ENCODE peak calls at places on chromosomes 4 and X, in eight cellular contexts. R is endothelial cell of umbilical vein, E is H54, Y is spleen, H is upper lobe of left lung, F is right lobe of liver, W is NB4, V is esophagus muscularis mucosa. K is an unnamed sample.

GRCh38 chr4:74038161-74039064 is at the start of gene CXCL3:
- DNase-seq in R (peak; percentile 67), E (peak; percentile 33), Y (peak; percentile 86), H (peak; percentile 90), F (peak; percentile 91), W (peak; percentile 54), V (no peak), K (peak; percentile 84)

GRCh38 chrX:38627683-38628082 is 66.3 kb downstream of the TSPAN7 start:
- DNase-seq in R (peak; percentile 29), E (no peak), Y (no peak), H (peak; percentile 23), F (peak; percentile 23), W (peak; percentile 63), V (no peak), K (peak; percentile 16)

GRCh38 chrX:69028761-69029120 is 136.5 kb downstream of the PJA1 start:
- DNase-seq in R (no peak), E (no peak), Y (no peak), H (no peak), F (no peak), W (no peak), V (peak; percentile 14), K (no peak)

GRCh38 chrX:119574394-119575266 is at the start of gene UBE2A:
- DNase-seq in R (peak; percentile 90), E (peak; percentile 81), Y (peak; percentile 96), H (peak; percentile 92), F (peak; percentile 90), W (peak; percentile 95), V (peak; percentile 95), K (peak; percentile 92)

GRCh38 chr4:73948990-73949706 is 32.7 kb downstream of the PF4 start:
- DNase-seq in R (no peak), E (no peak), Y (no peak), H (no peak), F (no peak), W (no peak), V (no peak), K (no peak)

GRCh38 chr4:141768954-141769353 is 132.6 kb downstream of the IL15 start:
- DNase-seq in R (peak; percentile 93), E (no peak), Y (no peak), H (no peak), F (no peak), W (no peak), V (no peak), K (no peak)

GRCh38 chr4:101155859-101156430 is 191.4 kb downstream of the PPP3CA start:
- DNase-seq in R (no peak), E (no peak), Y (no peak), H (no peak), F (no peak), W (no peak), V (no peak), K (no peak)

GRCh38 chrX:100710816-100711215 is 21.1 kb downstream of the SYTL4 start:
- DNase-seq in R (peak; percentile 18), E (no peak), Y (no peak), H (no peak), F (no peak), W (no peak), V (no peak), K (no peak)

GRCh38 chrX:2748815-2749188 is 3.0 kb upstream of the XG start:
- DNase-seq in R (no peak), E (no peak), Y (no peak), H (no peak), F (no peak), W (no peak), V (no peak), K (no peak)

GRCh38 chr4:17166954-17167353 is 268.5 kb upstream of the LDB2 start:
- DNase-seq in R (peak; percentile 5), E (no peak), Y (no peak), H (no peak), F (no peak), W (peak; percentile 20), V (no peak), K (no peak)

GRCh38 chrX:100673397-100673953 is 29.5 kb downstream of the SRPX2 start:
- DNase-seq in R (peak; percentile 65), E (no peak), Y (no peak), H (no peak), F (no peak), W (no peak), V (no peak), K (no peak)

GRCh38 chrX:4656419-4656818 is 943.0 kb upstream of the PRKX start:
- DNase-seq in R (no peak), E (no peak), Y (no peak), H (no peak), F (no peak), W (no peak), V (no peak), K (peak; percentile 43)

GRCh38 chr4:143133966-143134365 is 50.8 kb upstream of the USP38 start:
- DNase-seq in R (no peak), E (no peak), Y (no peak), H (no peak), F (no peak), W (no peak), V (no peak), K (no peak)

GRCh38 chr4:25100710-25101109 is 59.5 kb downstream of the SEPSECS start:
- DNase-seq in R (no peak), E (no peak), Y (no peak), H (no peak), F (no peak), W (no peak), V (no peak), K (no peak)

GRCh38 chrX:24347871-24348270 is 12.6 kb upstream of the SUPT20HL1 start:
- DNase-seq in R (peak; percentile 7), E (no peak), Y (no peak), H (no peak), F (no peak), W (no peak), V (no peak), K (no peak)

GRCh38 chr4:139085141-139085540 is 69.6 kb downstream of the NOCT start:
- DNase-seq in R (peak; percentile 52), E (no peak), Y (no peak), H (no peak), F (no peak), W (peak; percentile 34), V (no peak), K (no peak)

GRCh38 chr4:38193464-38193863 is 233.3 kb downstream of the PTTG2 start:
- DNase-seq in R (no peak), E (no peak), Y (no peak), H (peak; percentile 66), F (no peak), W (peak; percentile 25), V (no peak), K (no peak)

GRCh38 chr4:57443308-57444243 is 333.4 kb upstream of the IGFBP7 start:
- DNase-seq in R (no peak), E (no peak), Y (no peak), H (peak; percentile 39), F (peak; percentile 79), W (no peak), V (no peak), K (peak; percentile 77)

GRCh38 chrX:15579778-15580747 is 20.7 kb downstream of the ACE2 start:
- DNase-seq in R (peak; percentile 80), E (no peak), Y (no peak), H (no peak), F (no peak), W (no peak), V (no peak), K (peak; percentile 61)
- TF ChIP-seq POLR2A in R (no peak), E (no peak), Y (no peak), H (no peak), F (no peak), W (no peak), V (no peak), K (no peak)

GRCh38 chr4:4765811-4766210 is 93.7 kb upstream of the MSX1 start:
- DNase-seq in R (no peak), E (no peak), Y (no peak), H (no peak), F (no peak), W (no peak), V (no peak), K (no peak)

GRCh38 chr4:4764506-4764905 is 95.0 kb upstream of the MSX1 start:
- DNase-seq in R (no peak), E (no peak), Y (no peak), H (no peak), F (no peak), W (no peak), V (no peak), K (no peak)

GRCh38 chr4:4762300-4762699 is 97.2 kb upstream of the MSX1 start:
- DNase-seq in R (no peak), E (no peak), Y (no peak), H (no peak), F (no peak), W (no peak), V (no peak), K (no peak)

GRCh38 chr4:4762909-4763814 is 96.3 kb upstream of the MSX1 start:
- DNase-seq in R (no peak), E (peak; percentile 47), Y (no peak), H (no peak), F (no peak), W (peak; percentile 87), V (no peak), K (no peak)

GRCh38 chr4:4763815-4764202 is 95.7 kb upstream of the MSX1 start:
- DNase-seq in R (no peak), E (no peak), Y (no peak), H (no peak), F (no peak), W (peak; percentile 14), V (no peak), K (no peak)
- TF ChIP-seq POLR2A in R (no peak), E (no peak), Y (no peak), H (no peak), F (no peak), W (no peak), V (no peak), K (no peak)

GRCh38 chr4:189940178-189941004 is at the start of gene FRG1:
- DNase-seq in R (peak; percentile 95), E (peak; percentile 61), Y (peak; percentile 99), H (peak; percentile 95), F (peak; percentile 97), W (peak; percentile 94), V (peak; percentile 98), K (peak; percentile 95)
- TF ChIP-seq POLR2A in R (peak; percentile 53), E (peak; percentile 72), Y (no peak), H (peak; percentile 53), F (peak; percentile 61), W (peak; percentile 28), V (no peak), K (peak; percentile 84)

DNA sequence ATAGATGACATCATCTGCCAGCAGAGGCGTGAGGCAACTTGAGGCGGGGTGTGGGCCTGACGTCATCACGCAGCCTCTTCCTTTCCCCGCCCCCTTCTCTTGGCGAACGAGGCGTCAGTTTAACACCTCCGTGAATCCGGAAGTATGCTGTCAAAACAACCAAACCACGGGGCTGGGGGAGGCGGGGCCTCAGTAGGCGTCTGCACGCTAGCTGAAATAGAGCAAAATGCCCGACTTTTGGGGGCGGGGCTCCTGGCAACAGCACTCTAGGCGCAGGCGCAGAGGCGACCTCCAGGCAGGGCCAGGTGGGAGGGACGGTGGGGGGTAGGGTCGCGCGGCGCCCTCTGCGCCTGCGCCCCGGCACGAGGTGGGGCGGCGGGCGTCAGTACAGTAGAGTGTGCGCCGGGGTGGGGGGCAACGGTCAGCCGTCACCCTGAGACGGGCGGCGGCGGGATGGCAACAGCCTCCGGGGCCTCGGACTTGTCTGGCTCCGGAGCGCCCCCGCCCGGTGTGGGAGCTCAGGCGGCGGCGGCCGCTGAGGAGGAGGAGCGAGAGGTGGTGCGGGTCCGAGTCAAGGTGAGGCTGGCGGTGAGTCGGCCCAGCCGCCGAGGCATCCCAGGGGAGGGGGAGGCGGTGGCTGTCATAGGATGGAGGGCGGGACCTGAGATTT is at the start of gene TBC1D25:
- DNase-seq in R (peak; percentile 97), E (peak; percentile 30), Y (peak; percentile 98), H (peak; percentile 98), F (peak; percentile 96), W (peak; percentile 97), V (peak; percentile 99), K (peak; percentile 99)
- TF ChIP-seq POLR2A in R (no peak), E (peak; percentile 35), Y (no peak), H (peak; percentile 39), F (peak; percentile 55), W (peak; percentile 55), V (peak; percentile 29), K (no peak)